ENCODE peak calls at places on chromosomes 2 and 18, in eight cellular contexts. One of them, this sample, is unnamed.

GRCh38 chr2:197201874-197202273 is 108.7 kb downstream of the ANKRD44 start:
- DNase-seq in EL: no peak
- DNase-seq in NCI-H2081: no peak
- DNase-seq in GM19239: no peak
- DNase-seq in amniotic stem cell: no peak
- DNase-seq in NCI-H2171 treated with DMSO at 0.1 percent for 48 hours: peak
- DNase-seq in T-helper 2 cell treated with Interferon-gamma antibody and Interleukin-4, amounts not matched to agents 5 μg/mL and 100 μg/mL, for 36 hours: no peak
- DNase-seq in nephron progenitor cell: no peak
- DNase-seq in this sample: no peak

GRCh38 chr2:205763708-205764501 is 81.6 kb downstream of the NRP2 start:
- DNase-seq in nephron progenitor cell: peak
- DNase-seq in NCI-H2171 treated with DMSO at 0.1 percent for 48 hours: peak
- DNase-seq in NCI-H2081: no peak
- DNase-seq in EL: peak
- DNase-seq in T-helper 2 cell treated with Interferon-gamma antibody and Interleukin-4, amounts not matched to agents 5 μg/mL and 100 μg/mL, for 36 hours: peak
- DNase-seq in GM19239: no peak
- DNase-seq in amniotic stem cell: peak
- DNase-seq in this sample: peak

GRCh38 chr2:187453078-187453641 is 5.1 kb upstream of the CALCRL start:
- DNase-seq in NCI-H2171 treated with DMSO at 0.1 percent for 48 hours: peak
- DNase-seq in amniotic stem cell: no peak
- DNase-seq in GM19239: no peak
- DNase-seq in EL: peak
- DNase-seq in T-helper 2 cell treated with Interferon-gamma antibody and Interleukin-4, amounts not matched to agents 5 μg/mL and 100 μg/mL, for 36 hours: no peak
- DNase-seq in nephron progenitor cell: no peak
- DNase-seq in NCI-H2081: peak
- DNase-seq in this sample: no peak

GRCh38 chr18:31555971-31556747 is 35.5 kb upstream of the TTR start:
- DNase-seq in T-helper 2 cell treated with Interferon-gamma antibody and Interleukin-4, amounts not matched to agents 5 μg/mL and 100 μg/mL, for 36 hours: peak
- DNase-seq in NCI-H2081: peak
- DNase-seq in NCI-H2171 treated with DMSO at 0.1 percent for 48 hours: peak
- DNase-seq in amniotic stem cell: peak
- DNase-seq in EL: peak
- DNase-seq in nephron progenitor cell: peak
- DNase-seq in GM19239: peak
- DNase-seq in this sample: no peak

GRCh38 chr2:237214281-237214680 is 128.6 kb downstream of the COPS8 start:
- DNase-seq in T-helper 2 cell treated with Interferon-gamma antibody and Interleukin-4, amounts not matched to agents 5 μg/mL and 100 μg/mL, for 36 hours: no peak
- DNase-seq in amniotic stem cell: no peak
- DNase-seq in GM19239: no peak
- DNase-seq in NCI-H2171 treated with DMSO at 0.1 percent for 48 hours: no peak
- DNase-seq in NCI-H2081: no peak
- DNase-seq in nephron progenitor cell: no peak
- DNase-seq in EL: no peak
- DNase-seq in this sample: no peak

GRCh38 chr2:39065616-39066015 is 55.2 kb downstream of the SOS1 start:
- DNase-seq in EL: no peak
- DNase-seq in amniotic stem cell: no peak
- DNase-seq in nephron progenitor cell: no peak
- DNase-seq in GM19239: no peak
- DNase-seq in NCI-H2171 treated with DMSO at 0.1 percent for 48 hours: no peak
- DNase-seq in T-helper 2 cell treated with Interferon-gamma antibody and Interleukin-4, amounts not matched to agents 5 μg/mL and 100 μg/mL, for 36 hours: no peak
- DNase-seq in NCI-H2081: no peak
- DNase-seq in this sample: no peak

GRCh38 chr2:145000376-145000775 is 480.5 kb upstream of the ZEB2 start:
- DNase-seq in amniotic stem cell: no peak
- DNase-seq in GM19239: no peak
- DNase-seq in NCI-H2171 treated with DMSO at 0.1 percent for 48 hours: no peak
- DNase-seq in NCI-H2081: no peak
- DNase-seq in T-helper 2 cell treated with Interferon-gamma antibody and Interleukin-4, amounts not matched to agents 5 μg/mL and 100 μg/mL, for 36 hours: no peak
- DNase-seq in EL: no peak
- DNase-seq in nephron progenitor cell: no peak
- DNase-seq in this sample: no peak

GRCh38 chr2:116319935-116320334 is 1494.6 kb upstream of the DDX18 start:
- DNase-seq in amniotic stem cell: no peak
- DNase-seq in NCI-H2171 treated with DMSO at 0.1 percent for 48 hours: no peak
- DNase-seq in nephron progenitor cell: no peak
- DNase-seq in EL: no peak
- DNase-seq in GM19239: no peak
- DNase-seq in NCI-H2081: no peak
- DNase-seq in T-helper 2 cell treated with Interferon-gamma antibody and Interleukin-4, amounts not matched to agents 5 μg/mL and 100 μg/mL, for 36 hours: no peak
- DNase-seq in this sample: no peak

GRCh38 chr2:162840598-162841246 is 2.2 kb upstream of the KCNH7 start:
- DNase-seq in NCI-H2081: no peak
- DNase-seq in NCI-H2171 treated with DMSO at 0.1 percent for 48 hours: no peak
- DNase-seq in T-helper 2 cell treated with Interferon-gamma antibody and Interleukin-4, amounts not matched to agents 5 μg/mL and 100 μg/mL, for 36 hours: peak
- DNase-seq in EL: peak
- DNase-seq in GM19239: no peak
- DNase-seq in amniotic stem cell: peak
- DNase-seq in nephron progenitor cell: peak
- DNase-seq in this sample: peak

GRCh38 chr18:30987479-30988241 is 54.9 kb downstream of the DSC3 start:
- DNase-seq in EL: no peak
- DNase-seq in GM19239: no peak
- DNase-seq in NCI-H2171 treated with DMSO at 0.1 percent for 48 hours: no peak
- DNase-seq in amniotic stem cell: no peak
- DNase-seq in nephron progenitor cell: no peak
- DNase-seq in T-helper 2 cell treated with Interferon-gamma antibody and Interleukin-4, amounts not matched to agents 5 μg/mL and 100 μg/mL, for 36 hours: no peak
- DNase-seq in NCI-H2081: no peak
- DNase-seq in this sample: no peak

GRCh38 chr2:58609306-58609705 is 368.2 kb upstream of the FANCL start:
- DNase-seq in GM19239: no peak
- DNase-seq in nephron progenitor cell: no peak
- DNase-seq in T-helper 2 cell treated with Interferon-gamma antibody and Interleukin-4, amounts not matched to agents 5 μg/mL and 100 μg/mL, for 36 hours: no peak
- DNase-seq in NCI-H2171 treated with DMSO at 0.1 percent for 48 hours: no peak
- DNase-seq in amniotic stem cell: no peak
- DNase-seq in EL: no peak
- DNase-seq in NCI-H2081: no peak
- DNase-seq in this sample: no peak

GRCh38 chr2:55595536-55595935 is 21.9 kb downstream of the PPP4R3B start:
- DNase-seq in NCI-H2081: no peak
- DNase-seq in GM19239: no peak
- DNase-seq in nephron progenitor cell: no peak
- DNase-seq in NCI-H2171 treated with DMSO at 0.1 percent for 48 hours: no peak
- DNase-seq in amniotic stem cell: no peak
- DNase-seq in T-helper 2 cell treated with Interferon-gamma antibody and Interleukin-4, amounts not matched to agents 5 μg/mL and 100 μg/mL, for 36 hours: no peak
- DNase-seq in EL: no peak
- DNase-seq in this sample: no peak